ENCODE peak calls at places on chromosomes 2 and 18, in eight cellular contexts. U is cardiac muscle cell, M is OCI-LY7, N is lower lobe of right lung, T is AG04450, P is K562, Z is choroid plexus epithelial cell, F is hepatocyte. S is an unnamed sample.

GRCh38 chr2:120763931-120764330 is 28.3 kb downstream of the GLI2 start:
- DNase-seq in T (no peak), F (no peak), M (no peak), Z (no peak), U (no peak), P (no peak), N (peak), S (no peak)

GRCh38 chr2:189096769-189097447 is 82.7 kb downstream of the COL5A2 start:
- DNase-seq in T (peak), N (no peak), F (peak), U (peak), Z (peak), P (no peak), M (no peak), S (no peak)

GRCh38 chr2:62201307-62201706 is 5.4 kb downstream of the B3GNT2 start:
- DNase-seq in M (no peak), P (no peak), N (no peak), Z (peak), T (no peak), F (no peak), U (no peak), S (no peak)

GRCh38 chr18:66668706-66669105 is 64.8 kb upstream of the CDH19 start:
- DNase-seq in F (no peak), T (no peak), P (no peak), Z (no peak), N (no peak), M (no peak), U (no peak), S (no peak)

GRCh38 chr18:7603259-7604000 is 36.3 kb downstream of the PTPRM start:
- DNase-seq in P (no peak), F (no peak), U (no peak), M (no peak), Z (no peak), T (no peak), N (no peak), S (no peak)

GRCh38 chr2:1231664-1232063 is 181.6 kb upstream of the TPO start:
- DNase-seq in F (peak), U (no peak), M (no peak), Z (no peak), P (no peak), T (no peak), N (no peak), S (no peak)

GRCh38 chr2:106596844-106597243 is 109.7 kb downstream of the CD8B2 start:
- DNase-seq in N (no peak), U (no peak), P (peak), T (no peak), Z (peak), F (no peak), M (peak), S (no peak)

GRCh38 chr2:191835539-191836350 is 11.1 kb downstream of the CAVIN2 start:
- DNase-seq in M (no peak), Z (no peak), P (peak), T (no peak), N (no peak), U (no peak), F (no peak), S (no peak)

GRCh38 chr18:36179562-36180334 is 7.5 kb upstream of the MOCOS start:
- DNase-seq in P (peak), M (peak), N (peak), Z (peak), F (peak), T (peak), U (no peak), S (peak)

GRCh38 chr18:79511671-79512301 is 116.1 kb downstream of the NFATC1 start:
- DNase-seq in M (no peak), Z (peak), N (no peak), U (no peak), P (no peak), F (no peak), T (no peak), S (peak)

GRCh38 chr2:150346806-150347205 is 140.7 kb downstream of the RND3 start:
- DNase-seq in P (no peak), M (no peak), F (no peak), U (no peak), T (no peak), Z (no peak), N (no peak), S (no peak)
- H3K4me3 ChIP-seq in P (no peak), M (no peak), F (no peak), U (no peak), T (no peak), Z (no peak), N (no peak), S (no peak)

GRCh38 chr18:57435851-57436192 is 648 bp downstream of the ONECUT2 start:
- DNase-seq in N (no peak), M (no peak), U (no peak), Z (no peak), P (no peak), F (no peak), T (no peak), S (no peak)

GRCh38 chr18:57433492-57434176 is 1.5 kb upstream of the ONECUT2 start:
- DNase-seq in T (no peak), N (no peak), F (no peak), P (peak), M (no peak), U (no peak), Z (no peak), S (no peak)

GRCh38 chr18:57432765-57433400 is 2.3 kb upstream of the ONECUT2 start:
- DNase-seq in N (no peak), P (no peak), Z (no peak), T (no peak), U (no peak), M (no peak), F (no peak), S (no peak)

GRCh38 chr18:57434536-57435494 is at the start of gene ONECUT2:
- DNase-seq in T (peak), F (peak), Z (peak), M (no peak), P (peak), N (peak), U (peak), S (peak)

DNA sequence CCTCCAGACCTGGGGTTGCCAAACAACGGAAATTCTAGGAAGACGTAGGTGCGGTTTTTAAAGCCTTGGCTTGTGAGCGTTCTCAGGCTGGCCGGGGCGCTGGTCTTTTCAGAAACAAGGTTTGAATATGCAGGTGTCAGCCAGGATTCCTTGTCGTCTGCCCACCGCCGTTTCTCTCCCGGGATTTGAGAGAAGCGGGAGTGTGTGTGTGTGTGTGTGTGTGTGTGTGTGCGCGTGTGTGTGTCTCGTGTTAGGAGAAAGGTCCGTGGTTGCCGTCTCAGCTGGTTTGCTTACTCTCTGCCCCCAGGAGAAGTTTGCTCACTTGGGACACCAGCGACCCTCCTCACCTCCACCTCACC is 1.0 kb upstream of the ONECUT2 start:
- DNase-seq in T (no peak), N (no peak), U (no peak), P (no peak), M (no peak), Z (no peak), F (no peak), S (no peak)
- H3K4me3 ChIP-seq in T (no peak), N (no peak), U (peak), P (peak), M (no peak), Z (no peak), F (peak), S (no peak)

GRCh38 chr2:172930871-172931255 is 144.8 kb upstream of the MAP3K20 start:
- DNase-seq in F (no peak), N (no peak), U (no peak), P (no peak), M (no peak), Z (no peak), T (no peak), S (no peak)

GRCh38 chr2:172931923-172932520 is 143.6 kb upstream of the MAP3K20 start:
- DNase-seq in Z (peak), N (peak), U (peak), M (peak), F (peak), T (peak), P (peak), S (peak)

GRCh38 chr2:172929644-172930043 is 146.0 kb upstream of the MAP3K20 start:
- DNase-seq in M (no peak), P (no peak), F (no peak), Z (peak), U (no peak), N (no peak), T (no peak), S (no peak)

GRCh38 chr2:172928754-172929153 is 146.9 kb upstream of the MAP3K20 start:
- DNase-seq in T (peak), Z (peak), U (no peak), M (no peak), F (peak), N (no peak), P (no peak), S (no peak)

GRCh38 chr2:172931256-172931894 is 144.3 kb upstream of the MAP3K20 start:
- DNase-seq in Z (peak), N (no peak), P (peak), F (peak), T (no peak), U (peak), M (no peak), S (peak)
- H3K4me3 ChIP-seq in Z (no peak), N (peak), P (no peak), F (no peak), T (peak), U (no peak), M (no peak), S (peak)

GRCh38 chr2:228549390-228550007 is 368.0 kb upstream of the SPHKAP start:
- DNase-seq in P (no peak), T (no peak), Z (no peak), U (no peak), N (no peak), F (no peak), M (no peak), S (no peak)
- H3K4me3 ChIP-seq in P (no peak), T (no peak), Z (no peak), U (no peak), N (no peak), F (no peak), M (no peak), S (no peak)

GRCh38 chr18:77069931-77070330 is 62.7 kb downstream of the MBP start:
- DNase-seq in U (no peak), N (no peak), M (no peak), T (no peak), Z (peak), P (no peak), F (no peak), S (no peak)

GRCh38 chr18:77067315-77068061 is 65.1 kb downstream of the MBP start:
- DNase-seq in P (no peak), T (peak), N (peak), Z (peak), M (no peak), F (peak), U (no peak), S (peak)

GRCh38 chr18:77069482-77069881 is 63.1 kb downstream of the MBP start:
- DNase-seq in F (no peak), N (no peak), P (no peak), U (no peak), Z (no peak), M (no peak), T (no peak), S (no peak)

GRCh38 chr18:77068890-77069312 is 63.7 kb downstream of the MBP start:
- DNase-seq in M (no peak), F (no peak), T (no peak), N (no peak), Z (peak), P (no peak), U (no peak), S (no peak)

GRCh38 chr18:77068321-77068841 is 64.2 kb downstream of the MBP start:
- DNase-seq in T (peak), N (no peak), M (no peak), U (no peak), P (no peak), Z (peak), F (no peak), S (no peak)
- H3K4me3 ChIP-seq in T (no peak), N (no peak), M (no peak), U (no peak), P (no peak), Z (no peak), F (no peak), S (no peak)

GRCh38 chr2:156397229-156397628 is 39.0 kb upstream of the GPD2 start:
- DNase-seq in Z (no peak), M (no peak), F (no peak), T (no peak), U (no peak), N (no peak), P (no peak), S (no peak)

GRCh38 chr2:156398176-156398575 is 38.0 kb upstream of the GPD2 start:
- DNase-seq in Z (no peak), T (no peak), U (no peak), M (no peak), F (no peak), N (no peak), P (no peak), S (no peak)

GRCh38 chr2:156399950-156400703 is 36.1 kb upstream of the GPD2 start:
- DNase-seq in T (peak), P (peak), Z (peak), U (peak), F (peak), M (peak), N (peak), S (peak)

GRCh38 chr2:156400704-156401678 is 35.2 kb upstream of the GPD2 start:
- DNase-seq in Z (peak), T (peak), M (peak), F (peak), P (peak), N (peak), U (peak), S (peak)

DNA sequence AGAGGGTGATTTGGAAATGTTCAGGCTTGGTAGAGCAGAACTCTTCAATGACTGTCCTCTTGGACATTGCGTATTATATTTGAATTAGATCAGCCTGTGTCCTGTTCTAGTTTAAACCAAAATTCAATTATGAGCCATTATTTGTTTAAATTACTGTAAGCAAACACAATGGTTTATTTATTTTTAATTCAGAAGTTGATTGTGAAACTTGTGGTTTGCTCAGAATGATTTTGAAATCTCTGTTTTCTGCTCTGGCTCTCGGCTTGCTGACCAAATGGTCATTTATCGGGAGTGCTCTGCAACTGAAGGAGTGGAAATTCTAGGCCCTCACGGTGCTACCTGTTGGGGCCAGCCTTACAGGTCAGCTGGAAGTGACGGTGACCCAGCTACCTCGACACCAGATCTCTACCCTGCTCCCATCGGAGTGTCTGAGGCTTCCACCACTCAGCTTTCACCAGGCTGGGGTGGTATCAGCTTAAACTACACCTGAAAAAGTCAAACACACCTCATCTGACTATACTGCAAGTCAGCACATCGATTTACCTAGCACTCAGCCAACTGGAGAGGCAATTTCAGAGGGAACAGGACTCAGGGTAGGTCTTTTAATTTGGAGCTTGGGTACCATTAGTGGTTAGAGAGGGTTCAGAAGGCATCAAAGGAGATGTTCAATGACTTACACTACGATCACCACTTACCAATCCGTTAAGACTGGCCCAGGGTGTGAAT is 36.8 kb upstream of the GPD2 start:
- DNase-seq in N (peak), Z (peak), U (no peak), F (peak), M (no peak), P (no peak), T (no peak), S (no peak)
- H3K4me3 ChIP-seq in N (peak), Z (peak), U (peak), F (peak), M (peak), P (peak), T (peak), S (peak)

GRCh38 chr2:144389151-144389929 is 130.6 kb downstream of the ZEB2 start:
- DNase-seq in F (peak), P (no peak), T (no peak), U (no peak), M (no peak), Z (no peak), N (peak), S (no peak)
- H3K4me3 ChIP-seq in F (peak), P (no peak), T (no peak), U (no peak), M (no peak), Z (no peak), N (peak), S (peak)

GRCh38 chr18:12911025-12911927 is 27.2 kb upstream of the PTPN2 start:
- DNase-seq in T (no peak), N (peak), F (peak), Z (peak), M (no peak), U (no peak), P (no peak), S (peak)
- H3K4me3 ChIP-seq in T (no peak), N (peak), F (no peak), Z (peak), M (no peak), U (no peak), P (no peak), S (peak)